ENCODE peak calls at places on chromosomes 5 and 9, in seven cellular contexts. S is left lung; F is HCT116; P is CD4-positive, alpha-beta T cell; W is coronary artery; I is PC-9; Z is brain microvascular endothelial cell. Q is an unnamed sample.

GRCh38 chr9:7028591-7028990 is 270.8 kb downstream of the KDM4C start:
- DNase-seq in S (no peak), F (no peak), P (no peak), W (no peak), I (no peak), Z (no peak), Q (no peak)

GRCh38 chr9:24986331-24986730 is 440.6 kb upstream of the IZUMO3 start:
- DNase-seq in S (peak), F (no peak), P (no peak), W (no peak), I (no peak), Z (no peak), Q (no peak)

GRCh38 chr5:10427201-10427600 is 14.5 kb upstream of the ROPN1L start:
- DNase-seq in S (no peak), F (no peak), P (no peak), W (no peak), I (no peak), Z (no peak), Q (no peak)

GRCh38 chr5:122942164-122942914 is 94.2 kb downstream of the PPIC start:
- DNase-seq in S (no peak), F (no peak), P (no peak), W (no peak), I (no peak), Z (peak), Q (no peak)

GRCh38 chr9:127154390-127155191 is 32.2 kb upstream of the ANGPTL2 start:
- DNase-seq in S (no peak), F (no peak), P (no peak), W (peak), I (no peak), Z (peak), Q (no peak)

GRCh38 chr5:157528036-157528632 is 47.4 kb downstream of the ADAM19 start:
- DNase-seq in S (no peak), F (no peak), P (no peak), W (no peak), I (no peak), Z (no peak), Q (no peak)

GRCh38 chr5:79436224-79436623 is 77.7 kb downstream of the HOMER1 start:
- DNase-seq in S (no peak), F (no peak), P (no peak), W (no peak), I (no peak), Z (peak), Q (no peak)

GRCh38 chr5:177064500-177065277 is 22.0 kb upstream of the FGFR4 start:
- DNase-seq in S (no peak), F (no peak), P (no peak), W (no peak), I (no peak), Z (no peak), Q (no peak)

GRCh38 chr9:38434833-38435232 is 10.6 kb upstream of the IGFBPL1 start:
- DNase-seq in S (no peak), F (no peak), P (no peak), W (no peak), I (no peak), Z (no peak), Q (no peak)

GRCh38 chr5:95631991-95632675 is 12.2 kb downstream of the GPR150 start:
- DNase-seq in S (no peak), F (no peak), P (peak), W (no peak), I (no peak), Z (peak), Q (no peak)

GRCh38 chr5:156934450-156935211 is 28.4 kb downstream of the TIMD4 start:
- DNase-seq in S (no peak), F (peak), P (peak), W (no peak), I (no peak), Z (no peak), Q (no peak)

GRCh38 chr9:89878687-89879086 is 273.9 kb downstream of the GADD45G start:
- DNase-seq in S (peak), F (no peak), P (no peak), W (peak), I (no peak), Z (peak), Q (peak)

GRCh38 chr5:145752947-145753346 is 82.2 kb downstream of the PRELID2 start:
- DNase-seq in S (no peak), F (no peak), P (no peak), W (no peak), I (no peak), Z (peak), Q (no peak)

GRCh38 chr5:98765815-98766214 is 7.6 kb upstream of the RGMB start:
- DNase-seq in S (no peak), F (no peak), P (no peak), W (no peak), I (no peak), Z (no peak), Q (no peak)

GRCh38 chr5:98768160-98769005 is 5.1 kb upstream of the RGMB start:
- DNase-seq in S (peak), F (no peak), P (peak), W (no peak), I (peak), Z (peak), Q (peak)

GRCh38 chr5:98769256-98770157 is 4.0 kb upstream of the RGMB start:
- DNase-seq in S (peak), F (no peak), P (no peak), W (no peak), I (peak), Z (peak), Q (peak)

GRCh38 chr5:98769006-98769255 is 4.5 kb upstream of the RGMB start:
- DNase-seq in S (peak), F (no peak), P (peak), W (no peak), I (peak), Z (no peak), Q (no peak)

GRCh38 chr5:98767563-98767962 is 5.9 kb upstream of the RGMB start:
- DNase-seq in S (no peak), F (no peak), P (no peak), W (no peak), I (no peak), Z (no peak), Q (no peak)
- H3K27ac ChIP-seq in S (no peak), F (no peak), P (no peak), W (no peak), I (no peak), Z (no peak), Q (no peak)

GRCh38 chr9:133950916-133951231 is 41.2 kb downstream of the VAV2 start:
- DNase-seq in S (no peak), F (no peak), P (no peak), W (no peak), I (no peak), Z (no peak), Q (no peak)
- H3K27ac ChIP-seq in S (no peak), F (no peak), P (no peak), W (no peak), I (no peak), Z (no peak), Q (no peak)

DNA sequence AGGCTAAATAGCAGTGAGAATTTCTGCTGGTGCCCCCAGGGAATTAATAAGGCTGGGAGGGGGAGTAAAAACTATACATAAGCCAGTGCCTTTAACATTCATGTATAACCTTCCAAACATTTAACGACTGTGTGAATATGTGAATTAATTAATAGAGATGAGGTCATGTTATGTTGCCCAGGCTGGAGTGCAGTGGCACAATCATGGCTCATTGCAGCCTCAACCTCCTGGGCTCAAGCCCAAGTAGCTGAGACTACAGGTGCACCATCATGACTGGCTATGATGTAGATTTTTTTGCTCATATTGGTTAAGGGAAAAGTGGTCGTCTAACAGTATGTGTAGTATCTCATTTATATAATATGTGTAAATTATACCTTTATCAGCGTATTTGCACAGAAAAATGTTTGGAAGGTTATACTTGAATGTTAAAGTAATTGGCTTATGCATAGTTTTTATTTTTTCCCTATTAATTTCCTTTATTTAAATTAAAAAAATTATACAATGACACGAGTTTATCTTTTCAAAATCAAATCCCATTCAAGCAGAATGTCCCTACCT is 64.6 kb downstream of the EHMT1 start:
- DNase-seq in S (no peak), F (no peak), P (no peak), W (no peak), I (no peak), Z (no peak), Q (no peak)
- H3K27ac ChIP-seq in S (no peak), F (no peak), P (no peak), W (no peak), I (no peak), Z (no peak), Q (no peak)

GRCh38 chr5:96708600-96708999 is 46.4 kb downstream of the CAST start:
- DNase-seq in S (no peak), F (no peak), P (no peak), W (no peak), I (no peak), Z (no peak), Q (no peak)
- H3K27ac ChIP-seq in S (peak), F (no peak), P (no peak), W (no peak), I (peak), Z (peak), Q (no peak)

DNA sequence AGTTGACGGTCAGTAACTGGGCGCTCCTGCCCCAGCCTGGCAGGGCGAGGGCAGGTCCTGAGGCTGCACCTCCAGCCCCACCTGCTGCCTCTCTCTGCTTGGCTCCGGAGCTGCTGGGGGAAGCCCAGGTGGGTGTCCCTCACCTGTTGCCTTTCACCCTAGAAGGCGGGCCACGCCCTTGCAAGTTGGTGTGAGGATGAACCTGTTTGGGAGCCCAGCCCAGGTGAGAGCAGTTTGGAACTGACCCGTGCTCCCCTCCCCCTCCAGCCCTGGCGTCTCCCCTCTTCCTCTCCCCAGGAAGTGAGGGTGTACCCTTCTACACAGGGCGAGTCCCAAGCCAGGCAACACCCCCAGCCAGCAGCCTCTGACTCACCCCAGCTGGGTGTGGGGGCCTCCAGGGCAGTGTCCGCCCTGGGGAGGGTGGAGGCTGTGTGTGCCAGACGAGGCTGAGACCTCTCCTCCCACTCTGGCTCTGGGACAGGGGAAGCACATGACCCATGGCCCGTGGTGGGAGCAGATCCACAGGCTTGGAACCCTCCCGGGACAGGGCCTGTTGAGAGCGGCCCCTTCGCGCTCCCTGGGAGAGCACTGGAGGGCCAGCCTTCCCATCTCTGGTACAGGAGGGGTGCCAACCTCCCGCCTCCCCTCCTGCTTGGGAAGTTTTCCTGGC is 10.4 kb downstream of the LRRC8A start:
- DNase-seq in S (peak), F (no peak), P (no peak), W (peak), I (peak), Z (peak), Q (peak)
- H3K27ac ChIP-seq in S (peak), F (peak), P (peak), W (peak), I (peak), Z (peak), Q (peak)

GRCh38 chr5:173094012-173094661 is 38.0 kb downstream of the CREBRF start:
- DNase-seq in S (no peak), F (no peak), P (no peak), W (no peak), I (no peak), Z (peak), Q (no peak)
- H3K27ac ChIP-seq in S (peak), F (peak), P (no peak), W (peak), I (no peak), Z (peak), Q (peak)

GRCh38 chr5:68114641-68115040 is 100.9 kb upstream of the PIK3R1 start:
- DNase-seq in S (no peak), F (no peak), P (no peak), W (no peak), I (no peak), Z (peak), Q (no peak)

GRCh38 chr5:68110894-68111293 is 104.7 kb upstream of the PIK3R1 start:
- DNase-seq in S (no peak), F (no peak), P (no peak), W (no peak), I (no peak), Z (no peak), Q (no peak)

GRCh38 chr5:68115584-68115983 is 100.0 kb upstream of the PIK3R1 start:
- DNase-seq in S (no peak), F (no peak), P (no peak), W (no peak), I (no peak), Z (no peak), Q (no peak)

GRCh38 chr5:68112658-68113057 is 102.9 kb upstream of the PIK3R1 start:
- DNase-seq in S (no peak), F (no peak), P (no peak), W (no peak), I (no peak), Z (no peak), Q (no peak)

DNA sequence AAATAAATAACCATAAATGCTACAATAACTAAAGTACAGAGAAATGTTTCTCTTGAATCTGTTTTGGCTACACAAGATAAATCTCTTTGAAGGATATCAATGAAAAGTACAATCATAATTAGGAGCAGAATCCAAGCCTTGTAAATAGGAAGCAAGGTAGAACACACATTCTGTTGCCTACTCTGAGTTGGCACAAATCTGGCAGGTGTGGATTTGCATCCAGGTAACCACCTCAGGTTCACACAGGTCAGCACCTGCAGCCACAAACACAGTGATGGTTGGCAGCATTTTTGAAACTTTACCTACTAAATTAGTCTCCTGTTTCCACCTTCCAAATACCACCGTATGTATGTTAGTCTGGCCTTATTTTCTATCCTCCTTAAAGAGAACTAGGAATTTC is 105.3 kb upstream of the PIK3R1 start:
- DNase-seq in S (no peak), F (no peak), P (no peak), W (no peak), I (no peak), Z (no peak), Q (no peak)
- H3K27ac ChIP-seq in S (no peak), F (no peak), P (no peak), W (no peak), I (no peak), Z (no peak), Q (no peak)

DNA sequence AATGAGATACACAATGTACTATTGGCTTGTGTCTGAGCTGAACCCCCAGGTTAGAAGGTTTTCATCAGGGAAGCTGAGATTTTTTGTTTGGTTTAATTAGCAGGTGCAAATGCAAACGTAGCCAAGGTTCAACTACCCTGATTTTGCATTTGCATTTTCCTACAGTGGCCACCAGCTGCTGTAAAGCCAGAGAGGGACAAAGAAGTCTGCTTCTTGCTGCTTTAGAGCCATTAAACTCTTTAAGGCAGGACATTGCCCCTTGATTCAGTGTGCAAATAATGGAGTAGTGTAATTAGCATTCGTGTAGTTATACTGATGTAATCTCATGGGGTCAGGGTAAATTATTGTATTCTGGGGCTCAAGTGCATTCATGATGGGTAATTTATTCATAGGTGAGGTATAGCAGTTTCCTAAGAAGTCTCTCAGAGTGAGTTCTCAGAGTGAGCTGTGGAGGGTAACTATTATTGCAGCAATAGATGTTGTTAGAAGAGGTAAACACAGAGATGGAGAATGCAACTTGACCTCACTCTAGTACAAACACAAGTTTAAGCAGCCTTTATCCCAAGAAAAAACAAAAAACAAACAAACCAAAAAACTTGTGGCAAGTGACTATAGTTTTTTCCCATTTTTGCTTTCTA is 526.5 kb downstream of the KIF4B start:
- DNase-seq in S (no peak), F (no peak), P (no peak), W (no peak), I (no peak), Z (no peak), Q (no peak)
- H3K27ac ChIP-seq in S (no peak), F (no peak), P (no peak), W (no peak), I (no peak), Z (no peak), Q (no peak)